ENCODE peak calls at places on chromosomes 3 and 15, in eight cellular contexts. K is effector memory CD4-positive, alpha-beta T cell; B is mesendoderm; Z is tibial artery; U is IMR-90; O is left ventricle myocardium inferior; Q is ovary; A is psoas muscle. J is an unnamed sample.

GRCh38 chr3:197878427-197878826 is 71.6 kb upstream of the RPL35A start:
- DNase-seq in B (no peak), O (no peak), U (no peak), K (no peak), A (no peak), Q (no peak), Z (no peak), J (no peak)

GRCh38 chr3:160665784-160666526 is 11.0 kb upstream of the ARL14 start:
- DNase-seq in B (peak; percentile 94), K (no peak), Q (no peak), U (peak; percentile 91), Z (no peak), O (no peak), A (no peak), J (no peak)

GRCh38 chr3:183188895-183189462 is 26.4 kb upstream of the LAMP3 start:
- DNase-seq in Z (no peak), O (peak; percentile 28), A (peak; percentile 38), K (no peak), U (no peak), B (peak; percentile 68), Q (no peak), J (no peak)

GRCh38 chr3:32733631-32734229 is 48.7 kb downstream of the CNOT10 start:
- DNase-seq in A (no peak), Z (no peak), O (no peak), K (no peak), B (peak; percentile 55), Q (no peak), U (peak; percentile 44), J (peak; percentile 21)

GRCh38 chr3:160686955-160687535 is 10.1 kb downstream of the ARL14 start:
- DNase-seq in A (no peak), K (no peak), Q (no peak), U (peak; percentile 24), B (no peak), Z (no peak), O (no peak), J (no peak)

GRCh38 chr15:29820802-29821160 is 1.5 kb downstream of the TJP1 start:
- DNase-seq in K (no peak), Z (no peak), U (peak; percentile 15), B (no peak), O (no peak), Q (no peak), A (no peak), J (no peak)

GRCh38 chr15:62426387-62426956 is 261.4 kb upstream of the C2CD4B start:
- DNase-seq in Z (no peak), K (no peak), B (peak; percentile 50), A (peak; percentile 48), U (no peak), Q (no peak), O (no peak), J (no peak)

GRCh38 chr15:67413770-67414429 is 107.0 kb upstream of the C15orf61 start:
- DNase-seq in Q (no peak), K (no peak), U (peak; percentile 68), O (no peak), A (no peak), B (no peak), Z (no peak), J (no peak)

GRCh38 chr15:89444855-89445254 is 51.5 kb downstream of the RHCG start:
- DNase-seq in A (no peak), K (no peak), Q (no peak), U (no peak), O (no peak), B (no peak), Z (no peak), J (no peak)

GRCh38 chr3:43879166-43879565 is 188.4 kb downstream of the ABHD5 start:
- DNase-seq in U (no peak), Z (no peak), A (no peak), Q (no peak), O (no peak), K (no peak), B (peak; percentile 89), J (no peak)

GRCh38 chr3:87969620-87970019 is 89.2 kb downstream of the CGGBP1 start:
- DNase-seq in Q (no peak), Z (no peak), U (no peak), A (no peak), O (no peak), B (no peak), K (no peak), J (no peak)

DNA sequence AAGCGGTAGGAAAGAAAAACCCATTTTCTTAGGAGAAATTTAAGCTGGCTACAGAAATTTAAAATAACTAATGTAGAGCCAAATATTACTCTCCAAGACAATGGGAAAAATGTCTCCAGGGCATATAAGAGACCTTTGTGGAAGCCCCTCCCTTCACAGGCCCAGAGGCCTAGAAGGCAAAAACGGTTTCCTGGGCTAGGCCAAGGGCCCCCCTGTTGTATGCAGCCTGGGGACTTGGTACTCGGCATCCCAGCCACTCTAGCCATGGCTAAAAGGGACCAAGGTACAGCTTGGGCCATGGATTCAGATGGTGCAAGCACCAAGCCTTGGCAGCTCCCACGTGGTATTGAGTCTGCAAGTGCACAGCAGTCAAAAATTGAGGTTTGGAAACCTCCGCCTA is 90.1 kb downstream of the CGGBP1 start:
- DNase-seq in B (no peak), Z (no peak), U (no peak), K (no peak), Q (no peak), O (no peak), A (no peak), J (no peak)
- H3K4me3 ChIP-seq in B (no peak overlapping the region), Z (no peak overlapping the region), U (no peak overlapping the region), K (no peak overlapping the region), Q (no peak overlapping the region), O (no peak overlapping the region), A (no peak overlapping the region), J (no peak overlapping the region)

GRCh38 chr15:40328711-40329240 is 5.3 kb downstream of the INAFM2 start:
- DNase-seq in O (no peak), A (no peak), B (no peak), U (no peak), K (no peak), Q (no peak), Z (no peak), J (no peak)
- H3K4me1 ChIP-seq in O (peaks cover 99% of the 10 kb centered on the region), A (peaks cover 63% of the 10 kb centered on the region), B (peaks cover 13% of the 10 kb centered on the region), U (peaks cover 48% of the 10 kb centered on the region), K (peaks cover 7% of the 10 kb centered on the region), Q (peaks cover 14% of the 10 kb centered on the region), Z (no peaks in the 10 kb centered on the region), J (peaks cover 12% of the 10 kb centered on the region)

GRCh38 chr3:172313671-172314070 is 134.6 kb downstream of the GHSR start:
- DNase-seq in A (no peak), Z (no peak), B (no peak), K (no peak), U (peak; percentile 16), O (no peak), Q (no peak), J (no peak)
- H3K27ac ChIP-seq in A (peak overlapping the region; percentile 72), Z (peak overlapping the region; percentile 42), B (no peak overlapping the region), K (no peak overlapping the region), U (peak overlapping the region; percentile 14), O (peak overlapping the region; percentile 74), Q (peak overlapping the region; percentile 16), J (no peak overlapping the region)

GRCh38 chr3:16419640-16420039 is 93.9 kb downstream of the RFTN1 start:
- DNase-seq in Z (no peak), O (no peak), U (peak; percentile 55), K (no peak), A (no peak), B (no peak), Q (no peak), J (no peak)
- H3K4me3 ChIP-seq in Z (no peak overlapping the region), O (no peak overlapping the region), U (no peak overlapping the region), K (no peak overlapping the region), A (no peak overlapping the region), B (no peak overlapping the region), Q (no peak overlapping the region), J (no peak overlapping the region)

GRCh38 chr3:139311557-139311956 is 32.3 kb upstream of the MRPS22 start:
- DNase-seq in Z (no peak), U (no peak), B (no peak), K (no peak), O (no peak), Q (no peak), A (no peak), J (no peak)
- H3K4me1 ChIP-seq in Z (no peaks in the 10 kb centered on the region), U (peaks cover 31% of the 10 kb centered on the region), B (peaks cover 1% of the 10 kb centered on the region), K (no peaks in the 10 kb centered on the region), O (no peaks in the 10 kb centered on the region), Q (peaks cover 4% of the 10 kb centered on the region), A (no peaks in the 10 kb centered on the region), J (no peaks in the 10 kb centered on the region)

GRCh38 chr3:88038561-88038960 is 20.2 kb downstream of the CGGBP1 start:
- DNase-seq in Z (no peak), A (no peak), B (no peak), Q (no peak), O (no peak), K (no peak), U (peak; percentile 80), J (no peak)
- H3K27ac ChIP-seq in Z (no peak overlapping the region), A (no peak overlapping the region), B (no peak overlapping the region), Q (no peak overlapping the region), O (no peak overlapping the region), K (no peak overlapping the region), U (no peak overlapping the region), J (no peak overlapping the region)

GRCh38 chr15:33149919-33150318 is 44.6 kb downstream of the FMN1 start:
- DNase-seq in A (no peak), K (no peak), Q (no peak), U (peak; percentile 30), Z (no peak), O (no peak), B (no peak), J (no peak)

GRCh38 chr15:33142708-33143107 is 51.8 kb downstream of the FMN1 start:
- DNase-seq in U (no peak), B (no peak), Q (no peak), Z (no peak), K (no peak), A (no peak), O (no peak), J (no peak)

GRCh38 chr15:33145447-33145846 is 49.1 kb downstream of the FMN1 start:
- DNase-seq in O (no peak), B (no peak), K (no peak), U (no peak), A (no peak), Q (no peak), Z (no peak), J (no peak)

GRCh38 chr15:33148129-33148850 is 46.2 kb downstream of the FMN1 start:
- DNase-seq in O (no peak), U (no peak), A (no peak), Q (no peak), B (no peak), K (no peak), Z (no peak), J (peak; percentile 4)

DNA sequence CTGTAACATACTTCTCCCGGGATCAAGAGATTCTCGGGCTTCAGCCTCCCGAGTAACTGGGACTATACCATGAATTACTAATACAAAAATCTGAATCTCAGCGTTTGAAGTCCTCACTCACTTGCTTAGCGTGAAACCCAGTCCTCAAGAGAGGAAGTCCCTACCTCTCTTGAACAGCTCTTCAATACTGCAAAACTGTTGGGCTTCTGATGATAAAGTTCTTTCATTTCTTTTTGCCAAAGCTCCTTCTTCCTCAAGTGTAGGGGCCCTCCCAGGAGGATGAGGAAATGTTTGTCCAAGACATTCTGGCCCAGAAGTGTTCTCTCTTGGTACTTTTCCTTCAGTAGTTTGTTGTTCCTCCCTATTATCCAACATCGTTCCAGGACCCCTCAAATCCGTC is 48.5 kb downstream of the FMN1 start:
- DNase-seq in A (no peak), Q (no peak), Z (no peak), U (no peak), B (no peak), K (no peak), O (no peak), J (no peak)
- H3K4me3 ChIP-seq in A (no peak overlapping the region), Q (no peak overlapping the region), Z (no peak overlapping the region), U (no peak overlapping the region), B (no peak overlapping the region), K (no peak overlapping the region), O (no peak overlapping the region), J (no peak overlapping the region)

J was measured in CD4-positive, alpha-beta memory T cell.